ENCODE peak calls at places on chromosomes 13 and 19, in ten cellular contexts. X is choroid plexus epithelial cell, S is right lobe of liver, T is endodermal cell, V is lower leg skin, H is cardiac muscle cell, E is sigmoid colon, C is heart right ventricle, R is ovary, A is esophagus squamous epithelium. P is an unnamed sample.

GRCh38 chr13:88623150-88623549 is 952.0 kb downstream of the SLITRK5 start:
- DNase-seq in E (no peak), H (no peak), T (no peak), X (no peak), A (no peak), S (no peak), V (no peak), C (no peak), R (no peak), P (no peak)

GRCh38 chr13:84237181-84237580 is 354.9 kb upstream of the SLITRK1 start:
- DNase-seq in E (no peak), S (no peak), R (no peak), V (no peak), C (no peak), A (no peak), T (no peak), H (no peak), X (no peak), P (no peak)

GRCh38 chr19:39377373-39378362 is 13.2 kb downstream of the PAF1 start:
- DNase-seq in H (no peak), C (no peak), V (no peak), X (no peak), E (no peak), A (no peak), T (no peak), R (no peak), S (peak; percentile 91), P (no peak)

GRCh38 chr13:90717451-90717936 is 630.0 kb upstream of the MIR17HG start:
- DNase-seq in S (no peak), R (no peak), A (no peak), C (no peak), H (peak; percentile 93), V (no peak), T (no peak), E (no peak), X (peak; percentile 87), P (peak; percentile 91)

GRCh38 chr19:19170053-19170945 is at the start of gene MEF2B:
- DNase-seq in A (peak; percentile 45), S (peak; percentile 72), R (peak; percentile 81), E (no peak), C (peak; percentile 81), V (peak; percentile 92), H (peak; percentile 73), X (peak; percentile 74), T (peak; percentile 97), P (peak; percentile 41)

GRCh38 chr13:70338608-70339007 is 230.4 kb upstream of the KLHL1 start:
- DNase-seq in R (no peak), E (no peak), C (no peak), S (no peak), A (no peak), H (no peak), T (no peak), X (no peak), V (no peak), P (no peak)

GRCh38 chr13:30681489-30682242 is 53.7 kb upstream of the ALOX5AP start:
- DNase-seq in V (no peak), X (peak; percentile 85), C (no peak), T (no peak), E (no peak), H (peak; percentile 73), R (no peak), S (no peak), A (no peak), P (peak; percentile 77)

GRCh38 chr13:20430296-20430695 is 95.4 kb downstream of the CRYL1 start:
- DNase-seq in H (no peak), A (no peak), T (no peak), S (no peak), C (no peak), E (no peak), X (no peak), R (no peak), V (no peak), P (no peak)

GRCh38 chr19:2194513-2195078 is 30.9 kb downstream of the DOT1L start:
- DNase-seq in H (no peak), A (no peak), S (no peak), C (no peak), E (no peak), X (no peak), V (no peak), T (no peak), R (no peak), P (no peak)

GRCh38 chr13:99380921-99381645 is 73.9 kb upstream of the GPR183 start:
- DNase-seq in V (no peak), H (no peak), S (no peak), R (no peak), X (no peak), T (peak; percentile 35), E (peak; percentile 48), A (no peak), C (no peak), P (no peak)

GRCh38 chr19:383040-383439 is 25.9 kb downstream of the C2CD4C start:
- DNase-seq in X (no peak), A (no peak), C (no peak), H (no peak), E (no peak), T (no peak), S (no peak), R (no peak), V (peak; percentile 78), P (no peak)

GRCh38 chr13:29621841-29622240 is 26.4 kb upstream of the SLC7A1 start:
- DNase-seq in R (no peak), C (no peak), A (no peak), S (no peak), T (no peak), V (no peak), H (no peak), X (no peak), E (no peak), P (no peak)

GRCh38 chr13:52906122-52906903 is 57.9 kb upstream of the PCDH8 start:
- DNase-seq in S (no peak), E (no peak), X (no peak), A (no peak), H (no peak), T (peak; percentile 64), V (no peak), C (no peak), R (no peak), P (no peak)

GRCh38 chr19:47228937-47229673 is 1.9 kb downstream of the BBC3 start:
- DNase-seq in C (no peak), H (no peak), T (peak; percentile 62), S (no peak), X (peak; percentile 58), A (no peak), V (no peak), E (peak; percentile 67), R (no peak), P (peak; percentile 57)

GRCh38 chr13:103236213-103236612 is 170.0 kb upstream of the SLC10A2 start:
- DNase-seq in X (peak; percentile 32), A (no peak), R (no peak), C (no peak), T (no peak), S (no peak), E (no peak), V (no peak), H (peak; percentile 11), P (no peak)

GRCh38 chr19:41351339-41352245 is 2.1 kb downstream of the TGFB1 start:
- DNase-seq in E (peak; percentile 82), A (peak; percentile 39), R (peak; percentile 71), T (peak; percentile 83), S (peak; percentile 66), C (peak; percentile 72), H (peak; percentile 63), X (peak; percentile 55), V (peak; percentile 94), P (peak; percentile 42)

GRCh38 chr13:20873348-20873747 is 29.2 kb downstream of the XPO4 start:
- DNase-seq in R (no peak), H (peak; percentile 21), T (no peak), X (no peak), C (no peak), V (no peak), S (no peak), E (no peak), A (no peak), P (peak; percentile 40)

DNA sequence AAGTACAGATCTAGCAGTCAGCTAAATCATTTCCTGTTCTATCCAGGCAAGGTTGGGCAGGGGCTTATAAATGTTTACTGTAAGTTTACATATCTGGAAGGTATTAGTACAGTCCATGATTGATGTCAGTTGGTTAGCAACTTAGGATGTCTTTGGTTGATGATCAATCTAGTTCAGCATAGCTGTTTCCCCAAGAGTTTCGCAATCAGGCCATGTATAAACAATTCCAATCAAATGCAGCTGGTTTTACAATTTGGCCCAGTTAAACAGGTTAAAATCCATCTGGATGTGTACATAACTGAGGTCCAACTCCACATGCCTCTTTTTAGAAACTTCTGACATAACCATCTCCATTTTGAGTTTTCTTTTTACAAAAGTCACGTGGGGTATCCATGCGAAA is 6.9 kb downstream of the ZNF221 start:
- DNase-seq in A (no peak), T (no peak), C (no peak), S (no peak), R (no peak), V (no peak), H (peak; percentile 15), E (no peak), X (peak; percentile 36), P (peak; percentile 94)
- TF ChIP-seq CTCF in A (no peak), T (no peak), C (no peak), S (no peak), R (no peak), V (no peak), H (no peak), E (no peak), X (no peak), P (no peak)

GRCh38 chr19:11970174-11970573 is 5.3 kb downstream of the ZNF763 start:
- DNase-seq in A (no peak), V (no peak), S (no peak), T (no peak), H (no peak), C (no peak), X (no peak), E (no peak), R (no peak), P (no peak)
- H3K4me3 ChIP-seq in A (no peak overlapping the region), V (no peak overlapping the region), S (no peak overlapping the region), T (no peak overlapping the region), H (no peak overlapping the region), C (no peak overlapping the region), X (no peak overlapping the region), E (no peak overlapping the region), R (no peak overlapping the region), P (no peak overlapping the region)

DNA sequence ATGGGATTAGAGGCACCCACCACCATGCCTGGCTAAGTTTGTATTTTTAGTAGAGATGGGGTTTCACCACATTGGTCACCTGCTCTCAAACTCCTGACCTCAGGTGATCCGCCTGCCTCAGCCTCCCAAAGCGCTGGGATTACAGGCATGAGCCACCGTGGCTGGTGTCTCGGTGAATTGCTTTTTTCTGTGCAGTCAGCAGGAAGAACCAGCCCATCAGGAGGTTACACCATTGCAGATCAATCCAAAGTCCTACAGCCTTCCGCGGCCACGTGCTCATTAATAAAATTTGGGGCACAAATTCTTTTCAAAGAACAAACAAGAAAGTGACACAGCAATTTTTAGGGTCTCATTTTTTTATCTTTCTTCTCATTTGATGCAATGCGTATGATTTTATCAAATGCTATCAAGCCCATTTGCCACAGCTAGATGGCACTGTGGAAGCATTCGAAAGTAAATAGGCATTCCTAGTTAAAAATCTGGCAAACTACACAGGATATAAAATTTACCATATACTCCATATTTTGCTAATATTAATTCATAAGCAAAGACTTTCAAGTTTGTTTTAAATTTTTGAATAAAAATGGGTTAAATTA is 54.4 kb upstream of the ZNF835 start:
- DNase-seq in T (no peak), V (no peak), H (peak; percentile 2), X (peak; percentile 18), C (no peak), A (no peak), S (no peak), E (no peak), R (no peak), P (no peak)
- TF ChIP-seq CTCF in T (peak; percentile 38), V (no peak), H (no peak), X (peak; percentile 40), C (peak; percentile 57), A (peak; percentile 8), S (peak; percentile 42), E (no peak), R (peak; percentile 57), P (no peak)

GRCh38 chr19:6735181-6735891 is 2.0 kb downstream of the GPR108 start:
- DNase-seq in S (no peak), A (no peak), V (no peak), X (peak; percentile 32), E (no peak), R (no peak), H (no peak), T (peak; percentile 77), C (no peak), P (no peak)
- H3K4me3 ChIP-seq in S (no peak overlapping the region), A (no peak overlapping the region), V (no peak overlapping the region), X (peak overlapping the region; percentile 17), E (no peak overlapping the region), R (no peak overlapping the region), H (no peak overlapping the region), T (peak overlapping the region; percentile 89), C (no peak overlapping the region), P (no peak overlapping the region)

P was measured in AG10803.